ENCODE peak calls at places on chromosome 21, in five cellular contexts. P is tibial nerve; Q is activated CD4-positive, alpha-beta T cell treated with anti-CD3 and anti-CD28 coated beads for 24 hours; V is activated naive CD4-positive, alpha-beta T cell treated with anti-CD3 and anti-CD28 coated beads, Interleukin-2, amount 50 U/mL, for 16 hours; M is HFFc6. W is an unnamed sample.

GRCh38 chr21:44724926-44725325 is 13.6 kb upstream of the TSPEAR start:
- DNase-seq in P (no peak), Q (no peak), V (no peak), M (no peak), W (no peak)

GRCh38 chr21:33975548-33976081 is 60.0 kb upstream of the ATP5PO start:
- DNase-seq in P (no peak), Q (peak; percentile 42), V (peak; percentile 28), M (peak; percentile 58), W (peak; percentile 85)

GRCh38 chr21:42798106-42798505 is 81.2 kb downstream of the WDR4 start:
- DNase-seq in P (no peak), Q (no peak), V (no peak), M (no peak), W (no peak)

GRCh38 chr21:26127073-26127814 is 43.3 kb downstream of the APP start:
- DNase-seq in P (no peak), Q (no peak), V (no peak), M (no peak), W (no peak)

GRCh38 chr21:41865002-41865777 is 14.0 kb downstream of the PRDM15 start:
- DNase-seq in P (no peak), Q (no peak), V (no peak), M (no peak), W (no peak)

GRCh38 chr21:14843991-14844390 is 220.8 kb downstream of the NRIP1 start:
- DNase-seq in P (no peak), Q (no peak), V (no peak), M (no peak), W (no peak)

GRCh38 chr21:28025111-28025510 is 967.6 kb downstream of the LTN1 start:
- DNase-seq in P (no peak), Q (no peak), V (no peak), M (no peak), W (no peak)

GRCh38 chr21:29716753-29717152 is 223.0 kb downstream of the GRIK1 start:
- DNase-seq in P (no peak), Q (no peak), V (no peak), M (no peak), W (no peak)

GRCh38 chr21:32578107-32578691 is 7.1 kb downstream of the TCP10L start:
- DNase-seq in P (no peak), Q (no peak), V (peak; percentile 17), M (no peak), W (no peak)

GRCh38 chr21:36487641-36488307 is 7.9 kb upstream of the CLDN14 start:
- DNase-seq in P (no peak), Q (no peak), V (no peak), M (no peak), W (no peak)

GRCh38 chr21:33136898-33137502 is 67.1 kb downstream of the OLIG1 start:
- DNase-seq in P (no peak), Q (no peak), V (no peak), M (no peak), W (no peak)

GRCh38 chr21:44919913-44920693 is 596 bp downstream of the ITGB2 start:
- DNase-seq in P (no peak), Q (no peak), V (no peak), M (no peak), W (no peak)

GRCh38 chr21:36428789-36429671 is 43.8 kb downstream of the CHAF1B start:
- DNase-seq in P (no peak), Q (no peak), V (no peak), M (no peak), W (no peak)

GRCh38 chr21:15289896-15290841 is 225.4 kb upstream of the NRIP1 start:
- DNase-seq in P (no peak), Q (no peak), V (no peak), M (no peak), W (no peak)

GRCh38 chr21:29170935-29171334 is 40.5 kb downstream of the MAP3K7CL start:
- DNase-seq in P (no peak), Q (no peak), V (no peak), M (no peak), W (no peak)

GRCh38 chr21:45987121-45987711 is 5.6 kb downstream of the COL6A1 start:
- DNase-seq in P (no peak), Q (no peak), V (peak; percentile 11), M (no peak), W (peak; percentile 41)

GRCh38 chr21:45823100-45823681 is 158.4 kb upstream of the COL6A1 start:
- DNase-seq in P (no peak), Q (no peak), V (no peak), M (no peak), W (no peak)

GRCh38 chr21:44765231-44766013 is 36.2 kb downstream of the UBE2G2 start:
- DNase-seq in P (no peak), Q (no peak), V (no peak), M (peak; percentile 5), W (no peak)

W was measured in CD14-positive monocyte.